ENCODE peak calls at places on chromosomes 5 and 9, in ten cellular contexts. L, Q, M, W, F, N, J, T, E and C are unnamed samples.
A peak's percentile ranks its signal among the peaks of the same experiment; 100 is the strongest.

GRCh38 chr9:136361047-136361756 is 2.3 kb downstream of the DNLZ start:
- DNase-seq in L (no peak), Q (no peak), M (no peak), W (no peak), F (no peak), N (no peak), J (no peak), T (no peak), E (no peak), C (no peak)

GRCh38 chr9:36008774-36009300 is 27.9 kb upstream of the RECK start:
- DNase-seq in L (peak; percentile 18), Q (peak; percentile 12), M (peak; percentile 75), W (peak; percentile 18), F (peak; percentile 13), N (peak; percentile 52), J (peak; percentile 51), T (peak; percentile 77), E (peak; percentile 42), C (no peak)

GRCh38 chr9:80649496-80649895 is 1039.9 kb downstream of the TLE1 start:
- DNase-seq in L (no peak), Q (no peak), M (no peak), W (no peak), F (no peak), N (no peak), J (no peak), T (no peak), E (no peak), C (no peak)

GRCh38 chr5:122751293-122751753 is 23.6 kb upstream of the SNX2 start:
- DNase-seq in L (no peak), Q (peak; percentile 4), M (no peak), W (no peak), F (no peak), N (no peak), J (peak; percentile 75), T (no peak), E (peak; percentile 37), C (peak; percentile 80)

GRCh38 chr9:4986291-4986690 is 1.2 kb downstream of the JAK2 start:
- DNase-seq in L (no peak), Q (peak; percentile 1), M (no peak), W (no peak), F (no peak), N (no peak), J (no peak), T (no peak), E (no peak), C (no peak)

GRCh38 chr5:157343842-157344790 is 78.2 kb downstream of the CYFIP2 start:
- DNase-seq in L (peak; percentile 5), Q (no peak), M (no peak), W (no peak), F (no peak), N (no peak), J (no peak), T (peak; percentile 61), E (no peak), C (no peak)

GRCh38 chr9:93089481-93089991 is 6.5 kb upstream of the CARD19 start:
- DNase-seq in L (no peak), Q (no peak), M (no peak), W (no peak), F (no peak), N (peak; percentile 19), J (no peak), T (peak; percentile 53), E (no peak), C (no peak)

GRCh38 chr9:37575921-37576721 is at the start of gene FBXO10:
- DNase-seq in L (peak; percentile 42), Q (peak; percentile 16), M (peak; percentile 77), W (no peak), F (peak; percentile 36), N (peak; percentile 77), J (peak; percentile 32), T (peak; percentile 73), E (peak; percentile 60), C (no peak)

GRCh38 chr9:108640211-108640610 is 215.6 kb downstream of the ACTL7B start:
- DNase-seq in L (no peak), Q (no peak), M (no peak), W (no peak), F (no peak), N (no peak), J (no peak), T (no peak), E (no peak), C (no peak)

GRCh38 chr5:1481999-1482381 is 36.8 kb upstream of the SLC6A3 start:
- DNase-seq in L (no peak), Q (no peak), M (no peak), W (no peak), F (no peak), N (no peak), J (no peak), T (no peak), E (no peak), C (no peak)

GRCh38 chr5:116494784-116495480 is 79.7 kb downstream of the SEMA6A start:
- DNase-seq in L (no peak), Q (no peak), M (no peak), W (no peak), F (peak; percentile 72), N (no peak), J (no peak), T (no peak), E (no peak), C (no peak)

GRCh38 chr9:22214497-22215031 is 205.5 kb upstream of the CDKN2B start:
- DNase-seq in L (no peak), Q (no peak), M (no peak), W (no peak), F (no peak), N (no peak), J (peak; percentile 57), T (no peak), E (no peak), C (no peak)

GRCh38 chr9:17018001-17018491 is 116.8 kb upstream of the CNTLN start:
- DNase-seq in L (no peak), Q (no peak), M (no peak), W (no peak), F (no peak), N (no peak), J (no peak), T (no peak), E (no peak), C (no peak)

GRCh38 chr5:118937393-118938061 is 50.8 kb downstream of the DTWD2 start:
- DNase-seq in L (no peak), Q (no peak), M (no peak), W (no peak), F (no peak), N (no peak), J (peak; percentile 10), T (no peak), E (no peak), C (no peak)

GRCh38 chr5:28896949-28897348 is 1858.6 kb upstream of the CDH9 start:
- DNase-seq in L (no peak), Q (peak; percentile 21), M (no peak), W (no peak), F (no peak), N (no peak), J (peak; percentile 15), T (no peak), E (no peak), C (no peak)